ENCODE peak calls at places on chromosomes 4 and X, in seven cellular contexts. U is uterus, L is vagina, V is stomach, C is H1, R is tibial nerve, Q is A549. A is an unnamed sample.

GRCh38 chr4:152290522-152290921 is 245.4 kb downstream of the FBXW7 start:
- DNase-seq in V (no peak), Q (no peak), L (no peak), C (no peak), U (no peak), R (no peak), A (no peak)

GRCh38 chr4:72330381-72330780 is 238.6 kb downstream of the ADAMTS3 start:
- DNase-seq in L (no peak), R (no peak), C (no peak), V (no peak), U (no peak), Q (no peak), A (no peak)

GRCh38 chr4:53855886-53856260 is 208.5 kb downstream of the CHIC2 start:
- DNase-seq in U (peak), R (no peak), Q (no peak), V (no peak), L (no peak), C (no peak), A (no peak)

GRCh38 chr4:105389167-105389566 is 84.7 kb downstream of the PPA2 start:
- DNase-seq in V (no peak), U (no peak), R (no peak), Q (no peak), C (no peak), L (no peak), A (no peak)

GRCh38 chrX:44012484-44013096 is 39.4 kb upstream of the NDP start:
- DNase-seq in L (no peak), U (no peak), C (no peak), R (peak), Q (peak), V (peak), A (no peak)

GRCh38 chrX:40468033-40468979 is 112.5 kb upstream of the ATP6AP2 start:
- DNase-seq in L (no peak), U (no peak), V (peak), R (peak), Q (peak), C (no peak), A (peak)

GRCh38 chr4:129323630-129324029 is 227.7 kb downstream of the C4orf33 start:
- DNase-seq in C (no peak), U (no peak), R (no peak), V (no peak), Q (no peak), L (no peak), A (no peak)

GRCh38 chr4:110527156-110527555 is 51.2 kb downstream of the ENPEP start:
- DNase-seq in R (no peak), Q (no peak), U (no peak), L (no peak), C (no peak), V (no peak), A (no peak)

GRCh38 chr4:187128971-187129370 is 405.3 kb upstream of the FAT1 start:
- DNase-seq in V (no peak), R (no peak), C (no peak), Q (no peak), L (no peak), U (no peak), A (no peak)

GRCh38 chr4:90234916-90235547 is 107.8 kb downstream of the CCSER1 start:
- DNase-seq in Q (no peak), C (no peak), U (no peak), L (no peak), R (no peak), V (peak), A (no peak)

GRCh38 chr4:16464651-16465050 is 238.4 kb upstream of the TAPT1 start:
- DNase-seq in Q (no peak), C (no peak), V (no peak), R (no peak), L (no peak), U (no peak), A (no peak)

GRCh38 chr4:73434311-73434710 is 1.7 kb upstream of the AFP start:
- DNase-seq in U (no peak), L (no peak), Q (peak), V (no peak), R (no peak), C (no peak), A (peak)

GRCh38 chrX:149504226-149504914 is 736 bp downstream of the IDS start:
- DNase-seq in L (no peak), R (no peak), Q (peak), V (no peak), U (no peak), C (peak), A (peak)

GRCh38 chrX:75746891-75747639 is 38.0 kb downstream of the MAGEE2 start:
- DNase-seq in U (peak), V (peak), Q (peak), R (peak), L (no peak), C (peak), A (no peak)

GRCh38 chrX:115021121-115021520 is 3.7 kb upstream of the IL13RA2 start:
- DNase-seq in C (no peak), L (no peak), R (no peak), V (no peak), U (no peak), Q (no peak), A (no peak)

GRCh38 chr4:76526585-76526990 is 91.6 kb downstream of the SHROOM3 start:
- DNase-seq in R (no peak), U (no peak), V (peak), L (no peak), C (no peak), Q (no peak), A (no peak)

GRCh38 chr4:140158234-140159030 is 4.4 kb upstream of the MAML3 start:
- DNase-seq in V (peak), Q (no peak), R (no peak), L (no peak), U (no peak), C (no peak), A (no peak)

GRCh38 chr4:82713856-82714255 is 84.7 kb downstream of the SCD5 start:
- DNase-seq in C (no peak), L (no peak), Q (no peak), U (no peak), R (no peak), V (no peak), A (no peak)

GRCh38 chr4:116358633-116359222 is 726.6 kb downstream of the TRAM1L1 start:
- DNase-seq in V (peak), Q (peak), U (no peak), R (peak), L (no peak), C (peak), A (peak)

GRCh38 chr4:68369474-68369805 is 19.6 kb upstream of the YTHDC1 start:
- DNase-seq in U (no peak), V (no peak), Q (no peak), R (no peak), L (no peak), C (no peak), A (no peak)

GRCh38 chr4:154740462-154740861 is 3.3 kb upstream of the LRAT start:
- DNase-seq in V (no peak), R (no peak), Q (no peak), U (no peak), C (peak), L (no peak), A (no peak)

GRCh38 chrX:30607155-30607554 is 29.6 kb upstream of the TASL start:
- DNase-seq in C (no peak), V (no peak), L (no peak), Q (no peak), R (no peak), U (no peak), A (no peak)

GRCh38 chr4:121212801-121213200 is 48.7 kb upstream of the TNIP3 start:
- DNase-seq in R (no peak), C (no peak), Q (no peak), V (no peak), L (no peak), U (no peak), A (no peak)

GRCh38 chr4:89871211-89871610 is 23.4 kb upstream of the MMRN1 start:
- DNase-seq in L (no peak), R (no peak), U (no peak), C (no peak), Q (no peak), V (no peak), A (no peak)

GRCh38 chrX:10062352-10062751 is 94.4 kb upstream of the CLCN4 start:
- DNase-seq in L (no peak), C (no peak), V (no peak), U (no peak), Q (no peak), R (no peak), A (no peak)

GRCh38 chr4:165207431-165208321 is at the start of gene KLHL2:
- DNase-seq in R (peak), U (peak), Q (peak), V (peak), C (peak), L (no peak), A (peak)

GRCh38 chr4:3229328-3229727 is 19.6 kb upstream of the MSANTD1 start:
- DNase-seq in L (no peak), U (no peak), C (no peak), Q (no peak), R (no peak), V (no peak), A (peak)
- TF ChIP-seq POLR2A in L (no peak), U (no peak), C (no peak), Q (no peak), R (no peak), V (no peak), A (no peak)

GRCh38 chrX:49184294-49185061 is 1.7 kb downstream of the PRICKLE3 start:
- DNase-seq in U (peak), C (peak), R (peak), Q (peak), L (no peak), V (peak), A (peak)

GRCh38 chrX:49187526-49187925 is 1.4 kb upstream of the PRICKLE3 start:
- DNase-seq in U (no peak), V (no peak), Q (no peak), R (no peak), C (no peak), L (no peak), A (no peak)

GRCh38 chrX:49185062-49185394 is 1.1 kb downstream of the PRICKLE3 start:
- DNase-seq in U (no peak), C (no peak), L (no peak), V (no peak), Q (no peak), R (no peak), A (no peak)

GRCh38 chrX:49187028-49187394 is 838 bp upstream of the PRICKLE3 start:
- DNase-seq in C (peak), R (no peak), Q (no peak), U (no peak), V (no peak), L (no peak), A (no peak)

DNA sequence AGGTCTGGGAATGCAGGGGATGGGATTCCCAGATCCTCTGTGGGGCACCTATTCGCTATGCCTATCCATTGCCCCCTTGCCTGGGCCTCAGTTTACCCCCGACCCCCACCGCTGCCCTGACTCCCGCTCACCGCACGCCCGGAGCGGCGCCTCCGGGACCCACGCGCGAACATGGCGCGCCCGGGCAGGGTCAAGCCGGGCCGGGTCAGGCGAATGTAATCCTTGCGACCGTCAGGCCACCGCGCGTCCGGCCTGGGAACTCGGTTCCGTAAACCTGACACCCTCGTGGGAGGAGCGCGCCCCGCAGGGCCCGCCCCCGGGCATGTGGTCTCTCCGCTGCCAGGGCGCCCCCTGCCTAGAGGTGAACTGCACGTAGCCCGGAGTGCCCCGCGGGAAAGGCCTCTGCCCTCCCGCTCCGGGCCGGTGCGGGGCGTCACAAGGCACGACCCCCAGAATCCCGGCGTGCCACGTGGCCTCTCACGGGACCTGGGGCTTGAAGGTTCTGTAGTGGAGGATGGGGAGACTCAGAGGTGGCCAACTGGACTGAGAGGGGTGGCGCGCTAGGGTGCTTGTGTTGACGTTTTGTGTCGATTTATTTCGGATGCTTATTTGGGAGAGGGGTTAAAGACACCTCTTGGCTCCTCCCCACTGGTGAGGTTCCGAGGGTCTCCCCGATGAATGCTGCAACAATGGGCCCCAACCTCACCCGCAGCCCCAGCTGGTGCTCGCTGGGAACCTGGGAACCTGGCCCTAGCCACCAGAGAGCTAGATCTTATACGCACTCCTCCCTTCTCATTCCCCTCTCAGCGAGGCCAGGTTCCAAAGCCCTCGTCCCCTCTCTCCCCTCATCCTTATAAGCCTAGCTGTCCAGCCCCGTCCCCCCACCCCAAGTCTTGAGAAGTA is at the start of gene PRICKLE3:
- DNase-seq in C (peak), R (peak), V (peak), U (peak), L (no peak), Q (peak), A (peak)
- TF ChIP-seq POLR2A in C (no peak), R (peak), V (no peak), U (peak), L (no peak), Q (peak), A (peak)

GRCh38 chr4:153465922-153466636 is at the start of gene TMEM131L:
- DNase-seq in L (no peak), R (peak), V (peak), Q (peak), C (peak), U (peak), A (peak)

GRCh38 chr4:153464068-153464467 is 2.1 kb upstream of the TMEM131L start:
- DNase-seq in U (no peak), Q (no peak), V (no peak), C (no peak), L (no peak), R (no peak), A (peak)

GRCh38 chr4:153465145-153465544 is 1.0 kb upstream of the TMEM131L start:
- DNase-seq in R (no peak), V (no peak), U (no peak), Q (no peak), L (no peak), C (no peak), A (peak)

GRCh38 chr4:153466637-153467153 is 535 bp downstream of the TMEM131L start:
- DNase-seq in C (no peak), V (no peak), U (peak), L (no peak), Q (peak), R (no peak), A (peak)

DNA sequence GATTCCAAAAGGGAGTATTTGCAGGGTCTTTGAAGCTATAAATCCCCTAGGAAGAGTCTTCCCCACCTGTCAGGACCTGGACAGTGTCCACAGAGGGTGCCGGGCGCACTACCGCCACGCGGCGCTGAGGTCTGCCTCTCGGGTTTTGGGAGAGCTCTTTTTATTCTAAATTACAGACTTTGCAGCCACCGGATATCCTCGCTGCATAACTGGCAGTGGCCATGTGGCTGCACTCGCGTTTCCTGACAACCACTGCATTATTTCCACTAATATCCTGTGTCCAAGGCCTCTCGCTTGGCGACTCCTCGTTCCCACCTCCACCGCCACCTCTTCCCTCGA is 608 bp upstream of the TMEM131L start:
- DNase-seq in L (no peak), V (peak), U (no peak), C (peak), Q (peak), R (peak), A (no peak)
- TF ChIP-seq POLR2A in L (no peak), V (no peak), U (no peak), C (no peak), Q (no peak), R (no peak), A (no peak)

DNA sequence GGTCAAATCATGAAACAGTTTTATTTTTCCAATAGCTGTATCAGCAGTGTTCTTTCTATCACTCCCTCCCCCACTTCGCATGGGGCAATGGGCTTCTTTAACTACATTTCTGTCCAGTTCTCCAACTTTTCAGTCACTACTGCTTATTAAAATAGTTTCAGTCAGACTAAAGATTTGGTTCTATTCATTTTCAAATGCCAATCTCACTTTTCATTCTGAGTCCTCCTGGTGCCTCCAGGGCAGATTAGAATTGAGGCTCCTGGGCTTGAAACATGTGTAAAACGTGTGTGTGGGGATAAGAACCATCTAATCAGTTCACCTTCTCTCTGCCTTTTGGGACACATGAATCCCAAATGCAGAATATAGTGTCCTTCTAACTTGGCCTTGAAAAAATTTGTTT is 3.5 kb upstream of the BEX3 start:
- DNase-seq in V (no peak), Q (no peak), L (no peak), U (no peak), C (no peak), R (no peak), A (no peak)
- TF ChIP-seq POLR2A in V (no peak), Q (no peak), L (no peak), U (no peak), C (no peak), R (no peak), A (no peak)

GRCh38 chr4:162341533-162341932 is 177.7 kb upstream of the FSTL5 start:
- DNase-seq in L (no peak), R (no peak), V (no peak), C (no peak), Q (no peak), U (no peak), A (no peak)
- TF ChIP-seq POLR2A in L (no peak), R (no peak), V (no peak), C (no peak), Q (no peak), U (no peak), A (no peak)

GRCh38 chr4:159384619-159385018 is 281.7 kb downstream of the RAPGEF2 start:
- DNase-seq in Q (no peak), L (no peak), R (no peak), V (no peak), C (no peak), U (no peak), A (no peak)
- TF ChIP-seq POLR2A in Q (no peak), L (no peak), R (no peak), V (no peak), C (no peak), U (no peak), A (no peak)